ENCODE peak calls at places on chromosome 19, in seven cellular contexts. I is upper lobe of left lung, H is GM12892, K is stomach, N is uterus, B is lower leg skin, P is gastrocnemius medialis. Q is an unnamed sample.

GRCh38 chr19:5627395-5627904 is 4.6 kb downstream of the SAFB start:
- DNase-seq in I (peak), H (no peak), K (peak), N (no peak), B (peak), P (peak), Q (no peak)

GRCh38 chr19:34712606-34713261 is 21.3 kb upstream of the ZNF181 start:
- DNase-seq in I (peak), H (no peak), K (peak), N (peak), B (no peak), P (peak), Q (no peak)

GRCh38 chr19:53878786-53879144 is 3.2 kb upstream of the PRKCG start:
- DNase-seq in I (no peak), H (no peak), K (no peak), N (no peak), B (no peak), P (no peak), Q (no peak)

GRCh38 chr19:18743281-18743825 is 47.8 kb downstream of the COMP start:
- DNase-seq in I (peak), H (no peak), K (peak), N (peak), B (no peak), P (no peak), Q (peak)

GRCh38 chr19:23788415-23788814 is 29.7 kb upstream of the ZNF681 start:
- DNase-seq in I (no peak), H (no peak), K (no peak), N (no peak), B (no peak), P (no peak), Q (no peak)

GRCh38 chr19:13958043-13958442 is 5.7 kb downstream of the DCAF15 start:
- DNase-seq in I (no peak), H (no peak), K (no peak), N (no peak), B (no peak), P (no peak), Q (no peak)

GRCh38 chr19:5343848-5344247 is 3.2 kb upstream of the PTPRS start:
- DNase-seq in I (no peak), H (no peak), K (no peak), N (no peak), B (no peak), P (no peak), Q (no peak)

GRCh38 chr19:38307076-38307475 is 3.0 kb downstream of the C19orf33 start:
- DNase-seq in I (no peak), H (no peak), K (no peak), N (no peak), B (no peak), P (no peak), Q (no peak)

GRCh38 chr19:55659822-55660221 is 5.0 kb downstream of the U2AF2 start:
- DNase-seq in I (no peak), H (no peak), K (no peak), N (no peak), B (no peak), P (no peak), Q (no peak)

GRCh38 chr19:56643460-56643763 is 453 bp downstream of the SMIM17 start:
- DNase-seq in I (no peak), H (no peak), K (no peak), N (no peak), B (no peak), P (no peak), Q (no peak)

GRCh38 chr19:32041681-32042292 is 303.6 kb upstream of the ZNF507 start:
- DNase-seq in I (peak), H (no peak), K (no peak), N (peak), B (no peak), P (no peak), Q (no peak)

GRCh38 chr19:58543826-58544590 is at the start of gene TRIM28:
- DNase-seq in I (peak), H (peak), K (peak), N (peak), B (peak), P (peak), Q (peak)

GRCh38 chr19:5974721-5975387 is 3.1 kb downstream of the RANBP3 start:
- DNase-seq in I (peak), H (no peak), K (no peak), N (no peak), B (no peak), P (no peak), Q (no peak)

GRCh38 chr19:21699197-21699596 is 68.2 kb downstream of the ZNF100 start:
- DNase-seq in I (no peak), H (no peak), K (no peak), N (no peak), B (no peak), P (no peak), Q (no peak)

GRCh38 chr19:13965926-13966683 is 13.8 kb downstream of the DCAF15 start:
- DNase-seq in I (no peak), H (no peak), K (no peak), N (no peak), B (no peak), P (no peak), Q (peak)

GRCh38 chr19:4429266-4430200 is 27.1 kb downstream of the CHAF1A start:
- DNase-seq in I (no peak), H (no peak), K (no peak), N (no peak), B (no peak), P (no peak), Q (no peak)

GRCh38 chr19:5059191-5059579 is 90.3 kb downstream of the KDM4B start:
- DNase-seq in I (no peak), H (no peak), K (no peak), N (no peak), B (no peak), P (no peak), Q (no peak)

GRCh38 chr19:42172261-42172660 is 40.0 kb upstream of the POU2F2 start:
- DNase-seq in I (no peak), H (no peak), K (no peak), N (no peak), B (no peak), P (no peak), Q (no peak)

GRCh38 chr19:38270587-38271167 is 6.3 kb downstream of the SPINT2 start:
- DNase-seq in I (no peak), H (no peak), K (no peak), N (no peak), B (no peak), P (no peak), Q (no peak)

GRCh38 chr19:35021016-35021415 is 9.3 kb upstream of the SCN1B start:
- DNase-seq in I (no peak), H (no peak), K (no peak), N (no peak), B (no peak), P (no peak), Q (no peak)

GRCh38 chr19:48363810-48364563 is at the start of the genes SYNGR4 and TMEM143:
- DNase-seq in I (peak), H (peak), K (peak), N (peak), B (peak), P (peak), Q (peak)
- TF ChIP-seq POLR2A in I (peak), H (no peak), K (no peak), N (peak), B (no peak), P (no peak), Q (no peak)

DNA sequence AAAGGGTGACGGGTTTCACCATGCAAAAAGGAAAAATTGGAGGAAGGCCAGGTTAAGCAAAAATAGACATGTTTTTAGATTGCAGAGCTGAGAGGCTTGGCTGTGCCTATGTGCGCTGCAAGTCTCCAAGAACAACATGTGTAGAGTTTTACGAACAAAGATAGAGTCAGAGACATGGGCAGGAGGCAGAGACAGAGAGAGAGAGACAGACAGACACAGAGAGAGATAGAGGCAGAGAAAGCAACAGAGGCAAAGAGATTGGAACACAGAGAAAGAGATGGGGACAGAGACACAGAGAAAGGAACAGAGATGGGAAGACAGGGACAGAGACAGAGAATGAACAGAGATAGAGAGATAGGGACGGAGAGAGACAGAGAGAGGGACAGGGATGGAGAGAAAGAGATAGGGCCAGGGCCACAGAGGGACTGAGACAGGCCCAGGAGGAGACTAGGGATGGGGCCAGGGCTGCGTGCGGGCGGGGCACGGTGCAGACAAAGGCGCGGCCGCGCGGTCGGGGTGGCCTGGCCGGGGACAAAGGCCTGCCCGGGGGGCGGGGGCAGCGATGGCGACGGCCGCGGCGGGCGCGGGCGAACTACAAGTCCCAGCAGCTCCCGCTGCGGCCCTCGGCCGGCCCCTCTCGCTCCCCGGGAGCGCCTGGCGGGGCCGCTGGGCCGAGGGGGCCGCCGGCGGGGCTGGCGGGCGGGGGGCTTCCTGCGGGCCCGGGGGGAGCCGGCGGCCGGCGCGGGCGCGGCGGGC is at the start of gene ZNF358:
- DNase-seq in I (peak), H (peak), K (peak), N (peak), B (peak), P (peak), Q (peak)
- TF ChIP-seq POLR2A in I (no peak), H (no peak), K (no peak), N (no peak), B (no peak), P (no peak), Q (no peak)

GRCh38 chr19:3366104-3366760 is at the start of gene NFIC:
- DNase-seq in I (peak), H (peak), K (peak), N (peak), B (peak), P (peak), Q (peak)
- TF ChIP-seq POLR2A in I (no peak), H (no peak), K (no peak), N (no peak), B (no peak), P (peak), Q (peak)

DNA sequence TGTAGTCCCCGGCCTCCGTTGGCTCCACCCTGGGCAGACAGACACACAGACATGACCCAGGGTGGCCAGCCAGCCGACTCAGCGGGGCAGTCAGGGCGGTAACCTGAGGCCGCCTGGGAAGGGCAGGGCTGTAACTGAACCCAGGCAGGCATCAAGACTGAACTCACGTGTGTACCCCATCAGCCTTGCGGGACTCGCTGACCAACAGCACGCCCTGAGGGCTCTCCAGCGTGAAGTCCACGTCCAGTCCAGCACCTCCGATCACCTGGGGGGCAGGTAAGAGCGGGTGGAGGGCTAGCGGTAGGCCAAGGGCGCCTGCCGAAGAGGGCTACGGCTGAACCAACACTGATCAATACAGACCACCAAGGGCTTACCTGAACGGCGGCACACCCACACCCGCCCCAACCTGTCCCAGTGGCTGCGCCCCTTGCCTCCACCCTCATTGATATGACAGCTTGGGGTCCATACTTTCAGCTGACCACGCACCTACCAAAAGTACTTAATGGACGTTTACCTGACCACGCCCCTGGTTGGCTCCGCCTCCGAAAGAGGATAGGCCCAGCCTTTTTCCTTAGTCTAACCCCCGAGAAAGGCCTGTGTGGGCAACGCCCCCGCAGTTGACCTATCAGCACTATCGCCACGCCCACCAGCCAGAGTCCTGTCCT is 791 bp downstream of the TMED1 start:
- DNase-seq in I (peak), H (peak), K (peak), N (no peak), B (peak), P (peak), Q (no peak)
- TF ChIP-seq POLR2A in I (peak), H (no peak), K (no peak), N (no peak), B (no peak), P (peak), Q (no peak)

DNA sequence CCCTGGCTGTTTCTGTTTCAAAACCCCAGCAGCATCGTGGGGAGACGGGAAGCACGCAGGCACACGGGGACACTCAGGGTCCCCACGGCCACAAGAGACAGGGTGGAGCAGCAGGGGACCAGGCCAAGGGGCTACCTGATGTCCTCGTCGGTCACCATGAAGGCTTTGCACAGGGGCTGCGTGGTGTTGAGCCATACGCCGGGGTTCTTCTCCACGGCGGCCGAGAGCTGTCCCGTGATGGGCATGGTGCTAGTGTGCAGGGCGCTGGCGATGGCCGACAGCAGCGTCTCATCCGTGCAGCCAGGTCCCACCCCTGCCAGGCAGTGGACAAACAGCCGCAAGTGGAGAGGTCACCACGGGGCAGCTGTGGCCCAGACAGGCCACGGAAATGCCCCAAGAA is 11.7 kb downstream of the MBD3 start:
- DNase-seq in I (no peak), H (no peak), K (no peak), N (no peak), B (no peak), P (no peak), Q (no peak)
- TF ChIP-seq POLR2A in I (no peak), H (no peak), K (no peak), N (no peak), B (no peak), P (no peak), Q (no peak)

GRCh38 chr19:45094707-45095106 is 1.7 kb downstream of the PPP1R37 start:
- DNase-seq in I (no peak), H (no peak), K (no peak), N (no peak), B (no peak), P (no peak), Q (no peak)

GRCh38 chr19:45097776-45098520 is 5.0 kb downstream of the PPP1R37 start:
- DNase-seq in I (peak), H (no peak), K (peak), N (peak), B (peak), P (peak), Q (no peak)

GRCh38 chr19:45097450-45097775 is 4.4 kb downstream of the PPP1R37 start:
- DNase-seq in I (no peak), H (no peak), K (no peak), N (no peak), B (no peak), P (no peak), Q (no peak)

GRCh38 chr19:45095496-45096413 is 2.8 kb downstream of the PPP1R37 start:
- DNase-seq in I (no peak), H (no peak), K (no peak), N (no peak), B (no peak), P (no peak), Q (no peak)

DNA sequence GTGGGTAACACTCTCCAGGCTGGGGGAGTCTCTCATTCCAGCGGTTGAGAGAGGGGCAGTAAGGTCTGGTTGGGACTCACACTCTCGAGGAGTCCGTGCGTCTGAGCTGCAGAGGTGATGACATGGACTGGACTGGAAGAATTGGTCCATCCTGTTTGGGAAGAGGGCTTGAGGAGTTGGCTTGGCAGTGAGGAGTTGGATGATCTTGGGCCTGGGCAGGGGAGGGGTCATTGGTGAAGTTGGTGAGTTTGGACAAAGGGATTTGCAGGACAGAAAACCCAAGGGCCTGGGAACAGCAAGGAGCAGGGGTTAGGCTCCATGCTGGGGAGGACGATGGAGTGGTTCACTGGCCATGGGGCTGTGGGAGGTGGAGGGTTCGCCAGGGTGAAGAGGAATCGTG is 3.7 kb downstream of the PPP1R37 start:
- DNase-seq in I (no peak), H (no peak), K (no peak), N (no peak), B (no peak), P (no peak), Q (no peak)
- TF ChIP-seq POLR2A in I (no peak), H (no peak), K (no peak), N (no peak), B (no peak), P (no peak), Q (no peak)

Q was measured in right lobe of liver.